ENCODE peak calls at places on chromosomes 12 and 14, in six cellular contexts. O is iPS DF 6.9; S is heart right ventricle; T is psoas muscle; U is CD8-positive, alpha-beta memory T cell; M is suprapubic skin. A is an unnamed sample. For H3K9me3, the result is how much of the 10 kb centered on the place peaks cover.

GRCh38 chr14:61640834-61641170 is 54.5 kb upstream of the HIF1A start:
- DNase-seq in T (no peak), M (no peak), S (no peak), U (no peak), O (no peak), A (no peak)

GRCh38 chr12:93593833-93594232 is 21.4 kb downstream of the SOCS2 start:
- DNase-seq in O (no peak), M (no peak), T (no peak), U (no peak), S (no peak), A (no peak)

GRCh38 chr12:42130670-42131402 is 13.8 kb downstream of the GXYLT1 start:
- DNase-seq in T (peak), O (no peak), M (no peak), U (no peak), S (no peak), A (no peak)

GRCh38 chr14:50941151-50941550 is 3.1 kb downstream of the PYGL start:
- DNase-seq in O (no peak), M (no peak), U (no peak), T (no peak), S (no peak), A (no peak)

GRCh38 chr12:48750769-48751356 is 34.4 kb upstream of the CCNT1 start:
- DNase-seq in U (no peak), O (no peak), M (no peak), T (no peak), S (no peak), A (no peak)

GRCh38 chr14:41872906-41873305 is 266.2 kb downstream of the LRFN5 start:
- DNase-seq in U (no peak), S (no peak), T (no peak), M (no peak), O (no peak), A (no peak)

GRCh38 chr12:10174986-10175614 is 3.2 kb upstream of the OLR1 start:
- DNase-seq in M (no peak), T (no peak), S (no peak), O (no peak), U (no peak), A (no peak)

GRCh38 chr12:102481705-102482104 is 1.3 kb upstream of the IGF1 start:
- DNase-seq in U (no peak), O (no peak), M (no peak), T (no peak), S (no peak), A (no peak)

GRCh38 chr14:104436047-104436531 is 143.5 kb upstream of the C14orf180 start:
- DNase-seq in O (no peak), T (peak), U (no peak), S (peak), M (peak), A (peak)

GRCh38 chr14:85437143-85437542 is 92.8 kb upstream of the FLRT2 start:
- DNase-seq in T (no peak), M (no peak), U (no peak), S (no peak), O (no peak), A (no peak)

GRCh38 chr14:101732128-101732527 is 29.4 kb upstream of the PPP2R5C start:
- DNase-seq in S (no peak), O (no peak), U (no peak), T (no peak), M (peak), A (no peak)

GRCh38 chr14:66379116-66379515 is 107.1 kb upstream of the CCDC196 start:
- DNase-seq in O (no peak), T (no peak), U (no peak), S (peak), M (no peak), A (no peak)

GRCh38 chr12:56257491-56258067 is 605 bp downstream of the ANKRD52 start:
- DNase-seq in U (no peak), O (no peak), T (no peak), S (no peak), M (no peak), A (no peak)

GRCh38 chr12:52247622-52248540 is 14.8 kb downstream of the KRT7 start:
- DNase-seq in T (peak), O (no peak), U (no peak), S (no peak), M (peak), A (no peak)
- H3K27ac ChIP-seq in T (peak), O (no peak), U (no peak), S (no peak), M (no peak), A (peak)

DNA sequence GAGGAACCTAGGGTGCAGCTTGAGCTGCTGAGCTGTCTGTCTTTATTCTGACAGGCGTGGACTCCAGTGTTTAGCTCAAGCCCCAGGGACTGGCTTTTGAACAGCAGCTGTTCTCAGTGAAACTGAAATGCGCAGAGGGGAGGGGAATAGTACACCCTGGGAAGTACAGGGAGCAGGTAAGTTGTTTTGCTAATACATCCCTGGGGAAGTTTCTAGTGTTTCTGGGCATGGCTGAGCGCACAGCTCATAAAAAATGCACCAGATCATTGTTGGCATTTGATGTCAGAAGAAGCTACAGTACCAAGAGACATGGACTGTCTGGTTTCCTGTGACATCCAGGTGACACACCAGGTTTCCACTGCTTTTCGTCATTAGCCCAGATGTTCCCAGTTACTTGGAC is 659.7 kb downstream of the DIO2 start:
- DNase-seq in U (no peak), S (no peak), T (no peak), O (no peak), M (no peak), A (no peak)
- H3K4me3 ChIP-seq in U (no peak), S (no peak), T (no peak), O (no peak), M (no peak), A (no peak)

DNA sequence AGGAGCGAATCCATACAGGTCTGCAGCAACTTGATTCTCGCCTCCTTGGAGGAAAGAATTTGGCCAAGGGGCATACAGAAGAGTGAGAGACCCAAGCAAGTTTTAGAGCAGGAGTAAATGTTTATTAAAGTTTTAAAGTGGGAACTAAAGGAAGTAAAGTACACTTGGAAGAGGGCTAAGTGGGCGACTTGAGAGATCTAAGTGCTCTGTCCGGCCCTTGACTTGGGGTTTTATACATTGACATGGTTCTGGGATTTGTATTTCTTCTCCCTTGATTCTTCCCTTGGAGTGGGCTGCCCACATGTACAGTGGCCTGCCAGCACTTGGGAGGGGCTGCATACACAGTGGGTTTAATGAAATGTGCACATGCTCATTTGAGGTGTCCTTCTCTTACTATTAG is 421.2 kb downstream of the TMEM121 start:
- DNase-seq in O (no peak), M (no peak), T (no peak), S (no peak), U (no peak), A (no peak)
- H3K9me3 ChIP-seq in O (under half), M (under half), T (under half), S (under half), U (under half), A (under half)

GRCh38 chr12:123396954-123397353 is 13.0 kb downstream of the KMT5A start:
- DNase-seq in T (no peak), U (no peak), M (no peak), S (no peak), O (no peak), A (no peak)

GRCh38 chr12:123397400-123397799 is 13.5 kb downstream of the KMT5A start:
- DNase-seq in T (no peak), S (no peak), U (no peak), O (no peak), M (no peak), A (no peak)

GRCh38 chr12:123393747-123394146 is 9.8 kb downstream of the KMT5A start:
- DNase-seq in S (no peak), U (no peak), M (no peak), T (no peak), O (no peak), A (no peak)

GRCh38 chr12:123396543-123396942 is 12.6 kb downstream of the KMT5A start:
- DNase-seq in S (no peak), M (no peak), O (no peak), U (no peak), T (no peak), A (no peak)

GRCh38 chr12:123395236-123395635 is 11.3 kb downstream of the KMT5A start:
- DNase-seq in M (no peak), O (no peak), T (no peak), U (no peak), S (no peak), A (no peak)
- H3K27ac ChIP-seq in M (no peak), O (no peak), T (no peak), U (no peak), S (no peak), A (no peak)

GRCh38 chr14:36579573-36580140 is 2.8 kb downstream of the NKX2-8 start:
- DNase-seq in T (no peak), O (no peak), S (no peak), U (no peak), M (no peak), A (no peak)

GRCh38 chr14:36580141-36580855 is 2.1 kb downstream of the NKX2-8 start:
- DNase-seq in O (no peak), U (no peak), T (no peak), M (no peak), S (no peak), A (no peak)

GRCh38 chr14:36582874-36583241 is 444 bp upstream of the NKX2-8 start:
- DNase-seq in S (no peak), U (no peak), T (no peak), O (no peak), M (no peak), A (no peak)

GRCh38 chr14:36582011-36582873 is at the start of gene NKX2-8:
- DNase-seq in U (no peak), T (no peak), O (no peak), M (no peak), S (no peak), A (peak)

GRCh38 chr14:36580856-36581831 is 1.3 kb downstream of the NKX2-8 start:
- DNase-seq in U (no peak), M (no peak), T (no peak), O (no peak), S (no peak), A (peak)
- H3K4me3 ChIP-seq in U (no peak), M (peak), T (peak), O (peak), S (peak), A (peak)